ENCODE peak calls at places on chromosomes 12 and 14, in eight cellular contexts. V, X, C, S, M, H, L and Q are unnamed samples.

GRCh38 chr12:6214633-6215032 is 14.4 kb downstream of the CD9 start:
- DNase-seq in S (no peak), V (no peak), L (no peak), M (no peak), C (no peak), H (no peak), X (no peak), Q (no peak)

GRCh38 chr14:74572829-74573360 is 39.1 kb downstream of the LTBP2 start:
- DNase-seq in C (no peak), H (no peak), X (no peak), S (no peak), M (peak; percentile 69), L (no peak), V (peak; percentile 65), Q (no peak)

GRCh38 chr12:1518763-1519516 is 75.4 kb downstream of the FBXL14 start:
- DNase-seq in L (no peak), H (peak; percentile 66), C (peak; percentile 32), S (peak; percentile 40), M (peak; percentile 83), V (peak; percentile 91), X (no peak), Q (peak; percentile 93)

GRCh38 chr12:62716866-62717477 is 218.0 kb downstream of the PPM1H start:
- DNase-seq in H (no peak), S (no peak), L (no peak), M (no peak), X (no peak), V (no peak), C (no peak), Q (no peak)

GRCh38 chr12:57047981-57048380 is 1.9 kb downstream of the MYO1A start:
- DNase-seq in V (peak; percentile 43), S (no peak), H (no peak), L (no peak), M (no peak), X (no peak), C (no peak), Q (no peak)

GRCh38 chr14:79656086-79656485 is 555.2 kb downstream of the DIO2 start:
- DNase-seq in H (no peak), C (no peak), V (no peak), S (no peak), L (no peak), M (no peak), X (no peak), Q (no peak)

GRCh38 chr12:96981053-96981452 is 74.0 kb downstream of the NEDD1 start:
- DNase-seq in V (peak; percentile 90), S (peak; percentile 18), X (no peak), H (no peak), L (no peak), M (peak; percentile 55), C (no peak), Q (peak; percentile 96)

GRCh38 chr14:95304342-95304741 is 15.4 kb downstream of the CLMN start:
- DNase-seq in H (no peak), S (no peak), X (peak; percentile 69), M (no peak), V (no peak), C (no peak), L (no peak), Q (no peak)

GRCh38 chr14:105474478-105475268 is at the start of gene CRIP2:
- DNase-seq in M (peak; percentile 63), H (no peak), V (peak; percentile 10), L (peak; percentile 81), C (no peak), X (peak; percentile 77), S (peak; percentile 83), Q (peak; percentile 100)

DNA sequence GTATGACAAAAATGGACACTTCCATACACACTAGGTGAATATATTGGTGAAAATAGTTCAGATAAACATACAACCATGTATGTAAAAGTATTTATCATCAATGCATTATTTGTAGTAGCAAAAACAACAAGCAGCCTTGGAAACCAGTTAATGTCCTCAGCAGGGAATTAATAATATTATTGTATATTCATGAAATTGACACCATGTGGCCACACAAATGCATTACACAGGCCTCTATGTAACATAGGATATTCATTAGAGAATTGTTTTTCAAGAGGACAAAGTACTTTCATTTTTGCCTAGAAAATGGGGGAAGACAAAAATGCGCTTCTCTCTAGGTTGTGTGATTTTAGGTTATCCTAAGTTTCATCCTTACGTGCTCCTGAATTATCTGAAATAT is 24.3 kb downstream of the SPRING1 start:
- DNase-seq in V (no peak), X (no peak), M (no peak), C (no peak), S (no peak), L (no peak), H (no peak), Q (peak; percentile 51)
- H3K4me1 ChIP-seq in V (peaks cover 3% of the 10 kb centered on the region), X (peaks cover 15% of the 10 kb centered on the region), M (peaks cover 16% of the 10 kb centered on the region), C (no peaks in the 10 kb centered on the region), S (no peaks in the 10 kb centered on the region), L (peaks cover 20% of the 10 kb centered on the region), H (peaks cover 25% of the 10 kb centered on the region), Q (peaks cover 28% of the 10 kb centered on the region)

GRCh38 chr14:59321184-59321952 is 132.9 kb downstream of the DAAM1 start:
- DNase-seq in M (peak; percentile 92), C (no peak), H (no peak), X (no peak), S (no peak), V (peak; percentile 52), L (no peak), Q (no peak)
- H3K4me2 ChIP-seq in M (no peak overlapping the region), C (no peak overlapping the region), H (no peak overlapping the region), X (peak overlapping the region; percentile 3), S (no peak overlapping the region), V (peak overlapping the region; percentile 70), L (no peak overlapping the region), Q (peak overlapping the region; percentile 61)

GRCh38 chr12:45611495-45611894 is 118.0 kb upstream of the ARID2 start:
- DNase-seq in V (no peak), S (no peak), H (no peak), X (no peak), C (no peak), M (no peak), L (no peak), Q (no peak)
- H2AFZ ChIP-seq in V (peak overlapping the region; percentile 79), S (no peak overlapping the region), H (no peak overlapping the region), X (no peak overlapping the region), C (no peak overlapping the region), M (no peak overlapping the region), L (no peak overlapping the region), Q (peak overlapping the region; percentile 79)

GRCh38 chr12:116924558-116925453 is 14.1 kb downstream of the FBXW8 start:
- DNase-seq in S (no peak), L (no peak), H (peak; percentile 51), X (no peak), V (peak; percentile 91), C (peak; percentile 44), M (peak; percentile 68), Q (peak; percentile 47)

GRCh38 chr12:116920939-116921338 is 10.2 kb downstream of the FBXW8 start:
- DNase-seq in M (no peak), L (no peak), S (no peak), V (no peak), H (no peak), X (no peak), C (no peak), Q (no peak)

GRCh38 chr12:116919706-116920485 is 9.1 kb downstream of the FBXW8 start:
- DNase-seq in C (no peak), M (no peak), S (no peak), L (no peak), H (no peak), X (no peak), V (no peak), Q (peak; percentile 10)

GRCh38 chr12:116919247-116919671 is 8.5 kb downstream of the FBXW8 start:
- DNase-seq in L (no peak), C (no peak), X (peak; percentile 88), H (no peak), S (peak; percentile 32), V (no peak), M (no peak), Q (no peak)

DNA sequence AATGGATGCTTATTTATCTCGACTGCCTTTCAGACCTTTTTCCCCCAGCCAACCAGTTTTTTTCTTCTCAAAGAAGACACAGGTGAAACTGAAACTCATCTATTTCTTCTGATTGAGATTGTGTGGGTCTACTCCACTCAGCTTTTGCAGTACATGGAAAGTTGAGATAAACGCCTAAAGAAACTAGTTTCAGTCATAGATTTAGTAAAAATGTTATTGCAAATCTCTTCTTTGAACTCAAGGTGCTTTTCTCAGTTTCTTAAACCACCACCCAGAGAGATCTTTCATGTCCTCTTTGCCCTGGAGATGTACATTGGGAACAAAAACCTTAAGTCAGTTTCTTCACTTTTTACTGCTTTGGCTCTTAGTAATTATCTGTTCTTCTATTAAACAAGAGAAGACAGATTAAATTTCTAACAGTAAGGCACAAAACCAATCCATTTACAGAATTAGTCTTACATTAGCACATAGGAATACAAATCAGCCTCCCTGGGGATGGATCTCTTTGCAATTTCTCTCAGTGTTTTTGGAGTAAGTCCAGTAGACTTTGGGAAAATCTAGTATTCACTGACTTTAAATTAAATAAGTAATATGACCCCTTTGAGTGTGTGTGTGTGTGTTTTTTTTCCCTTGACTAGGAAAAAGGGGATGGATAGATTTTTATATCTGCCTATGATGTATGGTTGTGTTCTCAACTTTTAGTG is 11.6 kb downstream of the FBXW8 start:
- DNase-seq in S (no peak), X (no peak), M (no peak), H (no peak), C (no peak), L (no peak), V (peak; percentile 19), Q (no peak)
- H3K4me1 ChIP-seq in S (peaks cover 19% of the 10 kb centered on the region), X (peaks cover 58% of the 10 kb centered on the region), M (peaks cover 4% of the 10 kb centered on the region), H (peaks cover 39% of the 10 kb centered on the region), C (peaks cover 5% of the 10 kb centered on the region), L (peaks cover 15% of the 10 kb centered on the region), V (peaks cover 9% of the 10 kb centered on the region), Q (peaks cover 22% of the 10 kb centered on the region)